ENCODE peak calls at places on chromosomes 6 and 20, in six cellular contexts. M, B, P, N, F and W are unnamed samples.
A peak's percentile ranks its signal among the peaks of the same experiment; 100 is the strongest.

GRCh38 chr20:57188056-57188455 is 78.4 kb downstream of the BMP7 start:
- DNase-seq in M (no peak), B (no peak), P (no peak), N (no peak), F (no peak), W (no peak)

GRCh38 chr20:63957690-63958441 is 1.6 kb upstream of the UCKL1 start:
- DNase-seq in M (peak; percentile 92), B (peak; percentile 52), P (peak; percentile 67), N (peak; percentile 66), F (peak; percentile 86), W (peak; percentile 48)

GRCh38 chr6:160132776-160133338 is 11.2 kb downstream of the SLC22A1 start:
- DNase-seq in M (no peak), B (peak; percentile 60), P (no peak), N (no peak), F (no peak), W (no peak)

GRCh38 chr6:88815491-88815890 is 147.9 kb downstream of the RNGTT start:
- DNase-seq in M (no peak), B (peak; percentile 23), P (no peak), N (no peak), F (no peak), W (no peak)

GRCh38 chr6:46407246-46407645 is 84.0 kb downstream of the RCAN2 start:
- DNase-seq in M (no peak), B (no peak), P (no peak), N (no peak), F (no peak), W (no peak)

GRCh38 chr6:16244869-16245451 is 6.6 kb downstream of the GMPR start:
- DNase-seq in M (no peak), B (no peak), P (no peak), N (no peak), F (no peak), W (peak; percentile 67)

GRCh38 chr6:134446901-134447300 is 129.0 kb upstream of the SGK1 start:
- DNase-seq in M (no peak), B (peak; percentile 81), P (no peak), N (no peak), F (no peak), W (no peak)

GRCh38 chr20:5920581-5920980 is 29.8 kb downstream of the TRMT6 start:
- DNase-seq in M (no peak), B (no peak), P (no peak), N (no peak), F (no peak), W (no peak)

GRCh38 chr6:8085053-8085511 is 17.3 kb downstream of the EEF1E1 start:
- DNase-seq in M (no peak), B (peak; percentile 92), P (peak; percentile 88), N (no peak), F (peak; percentile 54), W (no peak)

GRCh38 chr20:63009988-63010769 is 3.4 kb upstream of the BHLHE23 start:
- DNase-seq in M (no peak), B (no peak), P (no peak), N (peak; percentile 89), F (no peak), W (no peak)

GRCh38 chr6:131843768-131844167 is 35.9 kb downstream of the ENPP1 start:
- DNase-seq in M (no peak), B (no peak), P (no peak), N (no peak), F (no peak), W (no peak)

DNA sequence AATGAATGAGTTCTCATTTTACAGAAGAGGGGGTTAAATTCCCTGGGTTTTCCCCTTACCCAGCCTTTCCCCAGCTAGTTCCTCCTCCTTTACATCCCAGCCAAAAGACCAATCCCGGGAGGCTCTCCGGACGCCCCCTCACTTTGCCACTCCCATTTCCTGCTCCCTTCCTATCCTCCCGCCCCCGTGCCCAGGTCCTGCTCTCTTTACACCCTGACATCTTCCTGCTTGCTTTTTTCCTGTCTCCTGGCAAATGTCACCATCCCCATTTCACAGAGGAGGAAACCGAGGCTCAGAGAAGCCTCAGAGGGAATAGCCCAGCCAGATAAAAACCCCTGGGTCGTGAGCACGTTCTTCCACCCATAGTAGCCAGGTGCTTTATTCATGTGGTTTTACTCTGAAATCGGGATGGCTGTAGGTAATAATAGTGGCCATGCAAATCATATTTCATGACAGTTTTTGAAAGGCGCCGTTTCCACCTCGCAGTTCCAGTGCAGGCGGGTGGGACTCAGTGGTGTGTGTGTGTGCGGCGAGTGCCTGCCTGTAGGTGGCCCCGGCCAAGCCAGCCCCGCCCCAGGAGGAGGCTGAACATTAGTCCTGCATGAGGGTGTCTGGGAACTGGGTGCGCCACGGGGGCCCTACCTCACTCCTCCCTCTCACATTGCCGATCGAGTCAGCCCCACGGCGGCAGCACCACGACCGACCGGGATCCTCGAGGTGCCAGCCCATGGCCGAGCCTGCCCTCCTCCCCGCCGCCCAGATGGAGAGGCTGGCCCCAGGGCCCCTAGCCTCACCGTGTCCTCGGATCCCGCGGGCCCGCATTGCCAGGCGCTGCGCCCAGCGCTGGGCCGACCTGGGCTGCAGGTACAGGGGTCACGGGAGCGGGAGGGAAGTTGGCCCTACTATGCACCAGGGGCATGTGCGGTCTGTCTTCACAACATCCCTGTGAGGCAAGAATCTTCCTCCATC is at the start of gene ARHGAP40:
- DNase-seq in M (peak; percentile 68), B (peak; percentile 44), P (peak; percentile 42), N (peak; percentile 27), F (peak; percentile 45), W (peak; percentile 51)
- TF ChIP-seq EZH2 in M (no peak), B (no peak), P (no peak), N (no peak), F (peak; percentile 47), W (no peak)

DNA sequence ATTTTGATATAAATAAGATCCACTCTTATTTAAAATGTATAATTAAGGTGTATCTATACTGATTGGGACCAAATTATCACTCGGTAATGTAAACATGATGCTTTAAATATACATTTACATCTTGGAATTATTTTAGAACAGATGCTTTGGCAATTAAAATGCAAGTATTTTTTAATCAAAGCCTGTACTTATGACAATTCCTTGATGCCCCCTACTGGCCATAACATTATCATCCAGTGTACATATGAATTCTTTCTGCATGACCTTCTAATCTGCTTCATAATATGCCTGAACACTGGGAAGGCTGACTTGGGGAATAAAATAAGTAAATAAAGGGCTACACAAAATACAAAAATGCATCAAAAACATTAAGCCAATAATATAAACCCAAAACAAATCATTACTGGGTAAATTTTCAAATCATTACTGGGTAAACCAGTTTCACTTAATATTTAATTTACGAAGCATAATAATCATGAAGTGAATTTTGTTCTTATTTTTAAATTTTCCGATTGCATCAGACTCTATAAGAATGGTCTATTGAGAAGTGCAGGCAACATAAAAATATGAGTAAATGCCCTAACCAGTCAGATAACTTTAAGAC is 65.1 kb downstream of the CGA start:
- DNase-seq in M (peak; percentile 28), B (peak; percentile 70), P (peak; percentile 61), N (peak; percentile 51), F (peak; percentile 75), W (peak; percentile 30)
- TF ChIP-seq EZH2phosphoT487 in M (no peak), B (no peak), P (no peak), N (no peak), F (no peak), W (no peak)

GRCh38 chr20:8130840-8131526 is 1.1 kb upstream of the PLCB1 start:
- DNase-seq in M (no peak), B (no peak), P (no peak), N (no peak), F (no peak), W (no peak)
- H3K4me1 ChIP-seq in M (peaks cover 37% of the 10 kb centered on the region), B (no peaks in the 10 kb centered on the region), P (peaks cover 5% of the 10 kb centered on the region), N (peaks cover 22% of the 10 kb centered on the region), F (no peaks in the 10 kb centered on the region), W (no peaks in the 10 kb centered on the region)

GRCh38 chr6:125153541-125154183 is at the start of gene TPD52L1:
- DNase-seq in M (peak; percentile 91), B (peak; percentile 76), P (peak; percentile 76), N (peak; percentile 79), F (peak; percentile 93), W (peak; percentile 88)
- TF ChIP-seq EZH2 in M (no peak), B (no peak), P (no peak), N (no peak), F (no peak), W (no peak)